ENCODE peak calls at places on chromosomes 1 and 21, in five cellular contexts. R is T-helper 2 cell, M is mesenchymal stem cell, V is HuH-7.5, X is PC-3. P is an unnamed sample.

GRCh38 chr1:207514890-207515289 is 18.9 kb downstream of the CR1 start:
- DNase-seq in R (no peak), M (no peak), V (no peak), X (no peak), P (no peak)

GRCh38 chr21:18499761-18500376 is 96.3 kb upstream of the TMPRSS15 start:
- DNase-seq in R (no peak), M (peak), V (no peak), X (peak), P (no peak)

GRCh38 chr21:37357691-37358090 is 8.9 kb upstream of the DYRK1A start:
- DNase-seq in R (no peak), M (no peak), V (no peak), X (peak), P (no peak)

GRCh38 chr1:237016626-237017025 is 12.4 kb upstream of the MT1HL1 start:
- DNase-seq in R (no peak), M (no peak), V (no peak), X (no peak), P (peak)

GRCh38 chr21:31132574-31133242 is 94.4 kb upstream of the KRTAP19-8 start:
- DNase-seq in R (peak), M (peak), V (no peak), X (no peak), P (no peak)

GRCh38 chr1:28577052-28577678 is 14.9 kb upstream of the RAB42 start:
- DNase-seq in R (no peak), M (no peak), V (no peak), X (no peak), P (peak)

GRCh38 chr1:244896550-244896949 is 32.2 kb upstream of the HNRNPU start:
- DNase-seq in R (no peak), M (peak), V (peak), X (peak), P (no peak)

GRCh38 chr1:107344268-107344667 is 203.4 kb downstream of the NTNG1 start:
- DNase-seq in R (no peak), M (no peak), V (no peak), X (no peak), P (no peak)

GRCh38 chr1:11026903-11027302 is 14.4 kb downstream of the TARDBP start:
- DNase-seq in R (no peak), M (no peak), V (no peak), X (no peak), P (no peak)

GRCh38 chr1:36225298-36225899 is 1.2 kb downstream of the THRAP3 start:
- DNase-seq in R (no peak), M (no peak), V (no peak), X (no peak), P (no peak)

P was measured in ELF-1.